ENCODE peak calls at places on chromosome 15, in ten cellular contexts. R is posterior vena cava; U is GM12891; J is K562; Q is CD8-positive, alpha-beta T cell; X is A549; S is ovary; G is RWPE1; I is dermis blood vessel endothelial cell; D is GF-D8. O is an unnamed sample.

GRCh38 chr15:70311821-70312220 is 214.1 kb upstream of the TLE3 start:
- DNase-seq in R (no peak), U (no peak), J (no peak), Q (no peak), X (no peak), S (no peak), G (no peak), I (no peak), D (no peak), O (no peak)

GRCh38 chr15:81239190-81239589 is 42.5 kb downstream of the IL16 start:
- DNase-seq in R (no peak), U (no peak), J (no peak), Q (no peak), X (no peak), S (no peak), G (no peak), I (no peak), D (no peak), O (no peak)

GRCh38 chr15:77107531-77108355 is 36.8 kb upstream of the TSPAN3 start:
- DNase-seq in R (no peak), U (peak; percentile 43), J (peak; percentile 37), Q (peak; percentile 40), X (peak; percentile 53), S (peak; percentile 52), G (peak; percentile 51), I (peak; percentile 66), D (peak; percentile 13), O (peak; percentile 36)

GRCh38 chr15:49706805-49707204 is 86.0 kb downstream of the DTWD1 start:
- DNase-seq in R (no peak), U (no peak), J (no peak), Q (no peak), X (no peak), S (no peak), G (no peak), I (no peak), D (peak; percentile 53), O (no peak)

GRCh38 chr15:26929588-26929987 is 41.4 kb upstream of the GABRG3 start:
- DNase-seq in R (no peak), U (no peak), J (no peak), Q (no peak), X (no peak), S (no peak), G (no peak), I (no peak), D (no peak), O (no peak)

GRCh38 chr15:80999623-81000036 is 1.1 kb upstream of the TLNRD1 start:
- DNase-seq in R (no peak), U (no peak), J (peak; percentile 32), Q (peak; percentile 41), X (no peak), S (no peak), G (peak; percentile 34), I (no peak), D (peak; percentile 42), O (no peak)

GRCh38 chr15:83747050-83747717 is 93.3 kb downstream of the ADAMTSL3 start:
- DNase-seq in R (no peak), U (no peak), J (no peak), Q (no peak), X (peak; percentile 35), S (peak; percentile 33), G (peak; percentile 55), I (no peak), D (no peak), O (no peak)

GRCh38 chr15:64009241-64009640 is 37.0 kb downstream of the DAPK2 start:
- DNase-seq in R (no peak), U (no peak), J (no peak), Q (no peak), X (no peak), S (no peak), G (no peak), I (no peak), D (no peak), O (no peak)

GRCh38 chr15:59685737-59686297 is 3.3 kb downstream of the BNIP2 start:
- DNase-seq in R (no peak), U (no peak), J (no peak), Q (no peak), X (no peak), S (no peak), G (no peak), I (peak; percentile 82), D (peak; percentile 0), O (no peak)

GRCh38 chr15:77702211-77702957 is 69.7 kb upstream of the LINGO1 start:
- DNase-seq in R (no peak), U (peak; percentile 56), J (peak; percentile 77), Q (no peak), X (peak; percentile 37), S (no peak), G (peak; percentile 65), I (peak; percentile 49), D (no peak), O (no peak)

GRCh38 chr15:67219288-67219687 is 35.2 kb downstream of the AAGAB start:
- DNase-seq in R (no peak), U (no peak), J (no peak), Q (no peak), X (no peak), S (no peak), G (no peak), I (no peak), D (no peak), O (no peak)

GRCh38 chr15:70562906-70563305 is 200.5 kb downstream of the UACA start:
- DNase-seq in R (no peak), U (no peak), J (no peak), Q (no peak), X (no peak), S (no peak), G (no peak), I (no peak), D (no peak), O (no peak)

GRCh38 chr15:30042556-30042955 is 40.2 kb upstream of the GOLGA8J start:
- DNase-seq in R (no peak), U (no peak), J (no peak), Q (no peak), X (no peak), S (no peak), G (no peak), I (no peak), D (no peak), O (no peak)

GRCh38 chr15:39025331-39025730 is 460.7 kb upstream of the RASGRP1 start:
- DNase-seq in R (no peak), U (no peak), J (no peak), Q (no peak), X (no peak), S (no peak), G (no peak), I (no peak), D (no peak), O (no peak)

GRCh38 chr15:39400821-39401550 is 179.9 kb upstream of the THBS1 start:
- DNase-seq in R (no peak), U (no peak), J (no peak), Q (no peak), X (no peak), S (no peak), G (no peak), I (no peak), D (no peak), O (no peak)

GRCh38 chr15:90623854-90624253 is 93.3 kb upstream of the BLM start:
- DNase-seq in R (no peak), U (no peak), J (no peak), Q (no peak), X (no peak), S (no peak), G (no peak), I (no peak), D (no peak), O (no peak)

GRCh38 chr15:74314897-74315438 is 52.5 kb downstream of the CYP11A1 start:
- DNase-seq in R (no peak), U (no peak), J (peak; percentile 71), Q (peak; percentile 49), X (no peak), S (no peak), G (no peak), I (no peak), D (no peak), O (no peak)

GRCh38 chr15:58392141-58392540 is 39.6 kb upstream of the LIPC start:
- DNase-seq in R (no peak), U (no peak), J (no peak), Q (no peak), X (no peak), S (no peak), G (no peak), I (no peak), D (no peak), O (no peak)

GRCh38 chr15:91853501-91853967 is at the start of gene SLCO3A1:
- DNase-seq in R (peak; percentile 91), U (peak; percentile 31), J (peak; percentile 63), Q (peak; percentile 72), X (peak; percentile 65), S (peak; percentile 58), G (peak; percentile 65), I (no peak), D (no peak), O (peak; percentile 80)

GRCh38 chr15:85125056-85125661 is 143.5 kb downstream of the PDE8A start:
- DNase-seq in R (peak; percentile 23), U (no peak), J (no peak), Q (no peak), X (no peak), S (no peak), G (peak; percentile 59), I (peak; percentile 63), D (no peak), O (no peak)

GRCh38 chr15:88331291-88331690 is 74.8 kb upstream of the NTRK3 start:
- DNase-seq in R (no peak), U (peak; percentile 53), J (peak; percentile 80), Q (peak; percentile 13), X (peak; percentile 80), S (no peak), G (peak; percentile 69), I (peak; percentile 8), D (no peak), O (no peak)

GRCh38 chr15:70491641-70492040 is 271.7 kb downstream of the UACA start:
- DNase-seq in R (no peak), U (no peak), J (no peak), Q (no peak), X (no peak), S (no peak), G (no peak), I (no peak), D (no peak), O (no peak)

GRCh38 chr15:95468820-95469219 is 861.7 kb upstream of the NR2F2 start:
- DNase-seq in R (no peak), U (no peak), J (no peak), Q (no peak), X (no peak), S (peak; percentile 41), G (no peak), I (no peak), D (no peak), O (no peak)

GRCh38 chr15:33278816-33279612 is 31.8 kb upstream of the RYR3 start:
- DNase-seq in R (peak; percentile 80), U (no peak), J (no peak), Q (no peak), X (peak; percentile 88), S (no peak), G (peak; percentile 85), I (peak; percentile 83), D (no peak), O (no peak)

GRCh38 chr15:37203050-37203449 is 102.7 kb upstream of the MEIS2 start:
- DNase-seq in R (no peak), U (no peak), J (no peak), Q (no peak), X (no peak), S (no peak), G (no peak), I (no peak), D (no peak), O (no peak)

GRCh38 chr15:100973351-100974034 is 54.3 kb downstream of the LRRK1 start:
- DNase-seq in R (no peak), U (peak; percentile 44), J (no peak), Q (no peak), X (no peak), S (no peak), G (no peak), I (peak; percentile 42), D (no peak), O (no peak)

GRCh38 chr15:45337224-45337623 is 41.1 kb downstream of the GATM start:
- DNase-seq in R (no peak), U (no peak), J (no peak), Q (no peak), X (no peak), S (no peak), G (no peak), I (no peak), D (no peak), O (no peak)